ENCODE peak calls at places on chromosomes 6 and 20, in five cellular contexts. H is ureter; D is GDM1; Z is activated CD8-positive, alpha-beta memory T cell treated with anti-CD3 and anti-CD28 coated beads for 48 hours; B is Caki2. Y is an unnamed sample.
A peak's percentile ranks its signal among the peaks of the same experiment; 100 is the strongest.

GRCh38 chr6:116511424-116512131 is at the start of gene CALHM5:
- DNase-seq in Z (no peak), H (no peak), B (peak; percentile 71), D (no peak), Y (no peak)

GRCh38 chr20:38117635-38118034 is 47.4 kb downstream of the TGM2 start:
- DNase-seq in D (no peak), Z (no peak), B (peak; percentile 46), H (peak; percentile 36), Y (no peak)

GRCh38 chr20:62723351-62723750 is 14.7 kb downstream of the NTSR1 start:
- DNase-seq in Z (no peak), B (no peak), H (no peak), D (no peak), Y (no peak)

GRCh38 chr20:45341939-45342862 is 6.0 kb downstream of the SDC4 start:
- DNase-seq in H (peak; percentile 80), Z (no peak), B (peak; percentile 73), D (no peak), Y (no peak)

GRCh38 chr20:17620371-17621228 is 50.7 kb downstream of the DSTN start:
- DNase-seq in B (no peak), H (peak; percentile 41), D (no peak), Z (no peak), Y (no peak)

GRCh38 chr20:10639762-10640556 is 33.8 kb downstream of the JAG1 start:
- DNase-seq in D (no peak), B (no peak), H (no peak), Z (no peak), Y (no peak)

GRCh38 chr6:47111685-47112084 is 69.6 kb upstream of the ADGRF1 start:
- DNase-seq in B (peak; percentile 40), D (no peak), H (no peak), Z (no peak), Y (no peak)

GRCh38 chr6:164018127-164018526 is 603.6 kb downstream of the QKI start:
- DNase-seq in Z (no peak), D (no peak), B (no peak), H (no peak), Y (no peak)

GRCh38 chr20:50762435-50763201 is 31.2 kb downstream of the PARD6B start:
- DNase-seq in D (no peak), H (peak; percentile 72), Z (no peak), B (peak; percentile 81), Y (peak; percentile 41)

GRCh38 chr20:61686081-61686936 is 379.4 kb downstream of the TAF4 start:
- DNase-seq in B (no peak), H (no peak), Z (no peak), D (no peak), Y (no peak)

GRCh38 chr6:100283288-100283687 is 181.4 kb downstream of the SIM1 start:
- DNase-seq in B (peak; percentile 75), D (no peak), H (no peak), Z (no peak), Y (no peak)

GRCh38 chr6:14502551-14502950 is 385.0 kb downstream of the CD83 start:
- DNase-seq in H (no peak), D (no peak), Z (no peak), B (peak; percentile 50), Y (no peak)

GRCh38 chr20:32675223-32675975 is 1.7 kb upstream of the C20orf203 start:
- DNase-seq in B (no peak), D (no peak), Z (no peak), H (no peak), Y (no peak)

GRCh38 chr6:11609324-11610071 is 71.9 kb downstream of the TMEM170B start:
- DNase-seq in B (peak; percentile 85), D (no peak), Z (no peak), H (no peak), Y (peak; percentile 29)

GRCh38 chr20:22585786-22586493 is 1.6 kb upstream of the FOXA2 start:
- DNase-seq in D (no peak), B (no peak), Z (no peak), H (no peak), Y (no peak)

GRCh38 chr6:46923476-46923875 is 1.7 kb upstream of the ADGRF5 start:
- DNase-seq in B (no peak), Z (no peak), D (no peak), H (no peak), Y (no peak)

GRCh38 chr6:878179-878578 is 185.2 kb upstream of the EXOC2 start:
- DNase-seq in Z (no peak), B (no peak), D (no peak), H (no peak), Y (no peak)

GRCh38 chr20:3576363-3576762 is 86.8 kb downstream of the GFRA4 start:
- DNase-seq in Z (no peak), B (no peak), H (no peak), D (no peak), Y (no peak)

GRCh38 chr6:75935473-75935793 is 137.0 kb downstream of the IMPG1 start:
- DNase-seq in H (no peak), Z (no peak), D (no peak), B (no peak), Y (no peak)

GRCh38 chr6:15063253-15063853 is 182.5 kb upstream of the JARID2 start:
- DNase-seq in H (no peak), B (no peak), Z (no peak), D (peak; percentile 55), Y (no peak)

GRCh38 chr6:15264902-15265761 is 19.3 kb downstream of the JARID2 start:
- DNase-seq in D (no peak), H (no peak), B (no peak), Z (no peak), Y (no peak)

GRCh38 chr6:128070406-128070805 is 169.5 kb upstream of the THEMIS start:
- DNase-seq in B (no peak), D (no peak), Z (no peak), H (no peak), Y (no peak)

GRCh38 chr6:43773981-43774775 is 4.2 kb downstream of the VEGFA start:
- DNase-seq in Z (no peak), B (peak; percentile 12), H (no peak), D (no peak), Y (no peak)

GRCh38 chr20:51700809-51701285 is 67.3 kb downstream of the ATP9A start:
- DNase-seq in H (no peak), B (peak; percentile 34), Z (no peak), D (no peak), Y (no peak)

GRCh38 chr6:34630040-34630439 is 66.5 kb downstream of the ILRUN start:
- DNase-seq in B (peak; percentile 57), H (no peak), Z (no peak), D (no peak), Y (no peak)

GRCh38 chr20:50928469-50928868 is 2.8 kb downstream of the ADNP start:
- DNase-seq in Z (no peak), D (no peak), B (no peak), H (no peak), Y (no peak)

GRCh38 chr6:4504700-4505099 is 271.5 kb upstream of the CDYL start:
- DNase-seq in B (no peak), H (no peak), Z (no peak), D (no peak), Y (no peak)

GRCh38 chr20:19784511-19785172 is 26.6 kb downstream of the RIN2 start:
- DNase-seq in H (peak; percentile 70), D (peak; percentile 51), B (peak; percentile 95), Z (no peak), Y (peak; percentile 49)

GRCh38 chr6:13395272-13396237 is 67.2 kb upstream of the TBC1D7 start:
- DNase-seq in D (peak; percentile 90), Z (no peak), B (peak; percentile 49), H (peak; percentile 80), Y (no peak)

GRCh38 chr20:58161192-58161591 is 67.3 kb downstream of the ANKRD60 start:
- DNase-seq in B (no peak), H (no peak), Z (no peak), D (no peak), Y (no peak)

Y was measured in H1.